ENCODE peak calls at places on chromosomes 11 and 22, in nine cellular contexts. J, E, Y, N, L, O, W, B and Z are unnamed samples.

GRCh38 chr11:40819230-40819629 is 640.2 kb downstream of the LRRC4C start:
- DNase-seq in J (no peak), E (no peak), Y (no peak), N (no peak), L (no peak), O (no peak), W (no peak), B (no peak), Z (no peak)

GRCh38 chr11:59802639-59803176 is 7.9 kb downstream of the MRPL16 start:
- DNase-seq in J (peak; percentile 39), E (no peak), Y (no peak), N (no peak), L (no peak), O (no peak), W (no peak), B (peak; percentile 51), Z (no peak)

GRCh38 chr11:65316979-65317786 is 2.5 kb downstream of the CDC42EP2 start:
- DNase-seq in J (peak; percentile 46), E (peak; percentile 95), Y (peak; percentile 74), N (peak; percentile 80), L (no peak), O (peak; percentile 65), W (peak; percentile 90), B (peak; percentile 77), Z (peak; percentile 89)

GRCh38 chr11:123261345-123262106 is 66.5 kb upstream of the CLMP start:
- DNase-seq in J (peak; percentile 77), E (no peak), Y (peak; percentile 84), N (peak; percentile 85), L (no peak), O (peak; percentile 86), W (peak; percentile 91), B (peak; percentile 40), Z (peak; percentile 86)

GRCh38 chr22:47053865-47054185 is 291.4 kb downstream of the TBC1D22A start:
- DNase-seq in J (no peak), E (no peak), Y (no peak), N (no peak), L (no peak), O (no peak), W (no peak), B (no peak), Z (no peak)

GRCh38 chr11:46376258-46377050 is 5.0 kb upstream of the MDK start:
- DNase-seq in J (no peak), E (no peak), Y (no peak), N (no peak), L (no peak), O (no peak), W (no peak), B (no peak), Z (no peak)

GRCh38 chr11:120854988-120855387 is 168.9 kb upstream of the TBCEL start:
- DNase-seq in J (no peak), E (no peak), Y (no peak), N (no peak), L (no peak), O (no peak), W (no peak), B (no peak), Z (no peak)

GRCh38 chr22:22048981-22049531 is 66.5 kb upstream of the TOP3B start:
- DNase-seq in J (no peak), E (peak; percentile 60), Y (no peak), N (no peak), L (no peak), O (no peak), W (no peak), B (no peak), Z (no peak)

GRCh38 chr11:31509412-31510345 is at the start of the genes ELP4 and IMMP1L:
- DNase-seq in J (peak; percentile 99), E (peak; percentile 99), Y (peak; percentile 97), N (peak; percentile 97), L (peak; percentile 90), O (peak; percentile 94), W (peak; percentile 98), B (peak; percentile 97), Z (peak; percentile 99)

GRCh38 chr11:102436546-102436945 is 16.0 kb downstream of the TMEM123 start:
- DNase-seq in J (no peak), E (no peak), Y (no peak), N (no peak), L (no peak), O (no peak), W (no peak), B (no peak), Z (no peak)

GRCh38 chr11:132030896-132031295 is 660.5 kb downstream of the NTM start:
- DNase-seq in J (no peak), E (peak; percentile 68), Y (no peak), N (no peak), L (no peak), O (no peak), W (no peak), B (no peak), Z (no peak)

GRCh38 chr22:36577019-36577418 is 48.1 kb upstream of the EIF3D start:
- DNase-seq in J (no peak), E (no peak), Y (no peak), N (no peak), L (no peak), O (no peak), W (no peak), B (peak; percentile 3), Z (no peak)

GRCh38 chr11:45654242-45654641 is 11.2 kb downstream of the CHST1 start:
- DNase-seq in J (no peak), E (no peak), Y (no peak), N (no peak), L (no peak), O (no peak), W (peak; percentile 54), B (no peak), Z (no peak)

GRCh38 chr11:86923993-86924766 is 31.0 kb downstream of the FZD4 start:
- DNase-seq in J (no peak), E (no peak), Y (no peak), N (no peak), L (no peak), O (no peak), W (no peak), B (peak; percentile 72), Z (no peak)

GRCh38 chr11:72406536-72407507 is 27.5 kb downstream of the CLPB start:
- DNase-seq in J (no peak), E (no peak), Y (no peak), N (no peak), L (no peak), O (no peak), W (peak; percentile 21), B (peak; percentile 43), Z (no peak)

GRCh38 chr11:72409458-72409857 is 24.9 kb downstream of the CLPB start:
- DNase-seq in J (no peak), E (no peak), Y (no peak), N (no peak), L (no peak), O (no peak), W (peak; percentile 17), B (no peak), Z (no peak)

GRCh38 chr11:72413914-72414628 is 20.3 kb downstream of the CLPB start:
- DNase-seq in J (peak; percentile 85), E (peak; percentile 97), Y (peak; percentile 92), N (peak; percentile 86), L (no peak), O (peak; percentile 92), W (peak; percentile 92), B (peak; percentile 76), Z (peak; percentile 90)

GRCh38 chr11:72410956-72411355 is 23.4 kb downstream of the CLPB start:
- DNase-seq in J (no peak), E (no peak), Y (no peak), N (no peak), L (no peak), O (no peak), W (peak; percentile 8), B (no peak), Z (peak; percentile 29)

GRCh38 chr11:72411623-72412532 is 22.5 kb downstream of the CLPB start:
- DNase-seq in J (peak; percentile 74), E (no peak), Y (no peak), N (peak; percentile 25), L (no peak), O (peak; percentile 47), W (peak; percentile 72), B (peak; percentile 70), Z (no peak)
- TF ChIP-seq POLR2AphosphoS5 in J (peak; percentile 83), E (peak; percentile 36), Y (no peak), N (no peak), L (no peak), O (no peak), W (no peak), B (no peak), Z (no peak)

GRCh38 chr11:118442903-118443589 is 6.8 kb downstream of the KMT2A start:
- DNase-seq in J (no peak), E (no peak), Y (no peak), N (no peak), L (no peak), O (no peak), W (no peak), B (no peak), Z (no peak)
- H3K4me1 ChIP-seq in J (peaks cover 9% of the 10 kb centered on the region), E (peaks cover 69% of the 10 kb centered on the region), Y (peaks cover 56% of the 10 kb centered on the region), N (peaks cover 55% of the 10 kb centered on the region), L (peaks cover 37% of the 10 kb centered on the region), O (peaks cover 64% of the 10 kb centered on the region), W (no peaks in the 10 kb centered on the region), B (peaks cover 44% of the 10 kb centered on the region), Z (peaks cover 56% of the 10 kb centered on the region)

GRCh38 chr11:61679893-61680621 is at the start of gene DAGLA:
- DNase-seq in J (peak; percentile 93), E (no peak), Y (peak; percentile 83), N (peak; percentile 74), L (no peak), O (peak; percentile 60), W (peak; percentile 85), B (peak; percentile 49), Z (no peak)
- TF ChIP-seq EP300 in J (no peak), E (no peak), Y (no peak), N (no peak), L (no peak), O (no peak), W (no peak), B (no peak), Z (no peak)

DNA sequence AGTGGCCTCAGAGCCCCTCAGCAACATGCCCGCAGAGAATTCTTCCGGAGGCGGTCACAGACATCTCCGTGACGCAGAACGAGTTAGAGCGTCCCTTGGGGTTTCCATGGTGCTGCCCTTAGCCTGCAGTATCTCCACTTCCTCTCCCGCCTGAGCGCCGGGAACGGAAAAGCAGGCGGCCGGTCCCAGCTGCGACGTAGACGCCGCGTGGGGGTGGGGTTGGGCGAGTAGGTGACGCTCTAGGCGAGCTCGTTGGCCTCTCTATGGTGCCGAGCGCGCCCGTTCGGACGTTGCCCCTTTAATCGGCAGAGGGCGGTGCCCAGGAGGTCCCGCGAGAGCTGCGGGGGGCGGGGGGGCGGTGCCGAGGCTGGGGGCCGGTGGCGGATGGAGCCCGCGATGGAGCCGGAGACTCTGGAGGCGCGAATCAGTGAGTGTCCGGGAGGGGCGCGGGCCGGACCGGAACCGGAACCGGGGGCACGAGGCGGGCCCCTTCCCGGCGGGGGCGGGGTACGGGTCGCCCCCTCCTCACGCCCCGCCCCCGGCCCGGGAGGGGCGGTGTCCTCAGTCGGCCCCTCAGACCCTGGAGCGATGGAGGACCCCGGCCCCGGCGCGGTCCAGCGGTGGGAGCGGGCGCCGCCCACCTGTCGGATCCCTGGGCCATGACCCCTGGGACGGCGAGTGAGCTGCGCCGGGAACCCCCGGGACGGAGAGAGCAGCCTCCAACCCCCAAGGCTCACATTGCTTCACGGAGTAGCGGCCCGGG is at the start of gene GGA1:
- DNase-seq in J (peak; percentile 93), E (peak; percentile 98), Y (peak; percentile 96), N (peak; percentile 97), L (no peak), O (peak; percentile 96), W (peak; percentile 98), B (peak; percentile 94), Z (peak; percentile 97)
- TF ChIP-seq POLR2AphosphoS5 in J (no peak), E (peak; percentile 85), Y (peak; percentile 87), N (peak; percentile 62), L (peak; percentile 40), O (peak; percentile 78), W (peak; percentile 54), B (peak; percentile 20), Z (peak; percentile 84)